ENCODE peak calls at places on chromosomes 11 and 22, in four cellular contexts. R is activated CD4-positive, alpha-beta T cell treated with anti-CD3 and anti-CD28 coated beads for 24 hours; H is CD4-positive, CD25-positive, alpha-beta regulatory T cell; M is heart left ventricle. G is an unnamed sample.

GRCh38 chr11:114197799-114198500 is 98.2 kb upstream of the NNMT start:
- DNase-seq in M (peak), R (no peak), H (no peak), G (no peak)

GRCh38 chr11:129386795-129387390 is 11.2 kb downstream of the BARX2 start:
- DNase-seq in R (no peak), M (no peak), H (no peak), G (no peak)

GRCh38 chr11:108551653-108552462 is 41.7 kb downstream of the EXPH5 start:
- DNase-seq in R (no peak), M (no peak), H (no peak), G (no peak)

GRCh38 chr11:78656984-78657383 is 82.3 kb upstream of the NARS2 start:
- DNase-seq in H (no peak), R (no peak), M (no peak), G (no peak)

GRCh38 chr11:134040386-134041297 is 28.2 kb upstream of the JAM3 start:
- DNase-seq in H (no peak), M (peak), R (no peak), G (no peak)

GRCh38 chr11:11141019-11141418 is 212.0 kb downstream of the CSNK2A3 start:
- DNase-seq in R (no peak), M (no peak), H (no peak), G (no peak)

GRCh38 chr11:76773921-76774361 is 9.2 kb upstream of the TSKU start:
- DNase-seq in R (no peak), M (peak), H (no peak), G (no peak)

GRCh38 chr22:19229600-19229999 is 51.1 kb upstream of the SLC25A1 start:
- DNase-seq in H (no peak), M (no peak), R (no peak), G (no peak)

GRCh38 chr11:117316197-117316961 is at the start of gene BACE1:
- DNase-seq in R (no peak), M (peak), H (peak), G (peak)

GRCh38 chr11:78825531-78825930 is 250.9 kb upstream of the NARS2 start:
- DNase-seq in R (no peak), H (no peak), M (no peak), G (no peak)

GRCh38 chr22:36954251-36955014 is 41.0 kb downstream of the CSF2RB start:
- DNase-seq in H (no peak), M (no peak), R (no peak), G (no peak)

GRCh38 chr11:64659417-64660144 is 63.4 kb downstream of the NRXN2 start:
- DNase-seq in M (no peak), H (no peak), R (no peak), G (no peak)

GRCh38 chr11:64379160-64379559 is 20.2 kb downstream of the RPS6KA4 start:
- DNase-seq in H (no peak), R (no peak), M (no peak), G (no peak)

GRCh38 chr11:68968306-68969255 is 12.2 kb downstream of the MRGPRD start:
- DNase-seq in M (no peak), R (no peak), H (no peak), G (no peak)

GRCh38 chr11:75100314-75100713 is 3.6 kb upstream of the OR2AT4 start:
- DNase-seq in M (no peak), R (peak), H (peak), G (peak)

GRCh38 chr11:93481696-93482095 is 61.5 kb downstream of the SMCO4 start:
- DNase-seq in M (no peak), H (no peak), R (no peak), G (no peak)

GRCh38 chr11:86949995-86950993 is 4.9 kb downstream of the FZD4 start:
- DNase-seq in H (no peak), R (no peak), M (no peak), G (no peak)

GRCh38 chr11:19316434-19316833 is 75.7 kb upstream of the E2F8 start:
- DNase-seq in R (no peak), M (peak), H (no peak), G (no peak)

GRCh38 chr11:100878474-100878873 is 191.4 kb downstream of the ARHGAP42 start:
- DNase-seq in M (no peak), R (no peak), H (no peak), G (no peak)

GRCh38 chr11:64809781-64810241 is 540 bp downstream of the MEN1 start:
- DNase-seq in M (no peak), H (no peak), R (no peak), G (peak)

GRCh38 chr11:103380031-103380430 is 270.8 kb downstream of the DYNC2H1 start:
- DNase-seq in M (no peak), H (no peak), R (no peak), G (no peak)

GRCh38 chr11:5252280-5253265 is 2.0 kb downstream of the HBG2 start:
- DNase-seq in M (no peak), H (no peak), R (no peak), G (no peak)

GRCh38 chr11:131248588-131248987 is 121.8 kb upstream of the NTM start:
- DNase-seq in R (no peak), H (no peak), M (no peak), G (no peak)

GRCh38 chr11:42498971-42499370 is 812.8 kb upstream of the API5 start:
- DNase-seq in H (no peak), R (no peak), M (no peak), G (no peak)

GRCh38 chr11:24560324-24560723 is 63.5 kb downstream of the LUZP2 start:
- DNase-seq in H (no peak), R (no peak), M (no peak), G (no peak)

GRCh38 chr22:27075891-27076290 is 418.5 kb downstream of the MIAT start:
- DNase-seq in H (no peak), R (no peak), M (no peak), G (no peak)

GRCh38 chr11:65586676-65587075 is 8.9 kb downstream of the KCNK7 start:
- DNase-seq in H (no peak), M (peak), R (no peak), G (no peak)

GRCh38 chr11:69938206-69938605 is 119.0 kb upstream of the FGF3 start:
- DNase-seq in R (no peak), H (no peak), M (no peak), G (no peak)

GRCh38 chr11:108713076-108713790 is 48.4 kb downstream of the DDX10 start:
- DNase-seq in M (no peak), H (no peak), R (no peak), G (no peak)

GRCh38 chr11:118010738-118011461 is 24.7 kb downstream of the IL10RA start:
- DNase-seq in R (no peak), M (peak), H (no peak), G (no peak)

GRCh38 chr22:37521236-37521739 is 2.1 kb upstream of the CARD10 start:
- DNase-seq in M (no peak), H (no peak), R (no peak), G (no peak)

GRCh38 chr11:44377121-44377520 is 67.2 kb upstream of the ALX4 start:
- DNase-seq in M (no peak), R (no peak), H (no peak), G (no peak)

GRCh38 chr22:21448627-21449416 is 18.4 kb upstream of the TMEM191C start:
- DNase-seq in M (no peak), H (no peak), R (no peak), G (no peak)

GRCh38 chr11:47271961-47272661 is 2.2 kb downstream of the MADD start:
- DNase-seq in M (peak), R (no peak), H (no peak), G (no peak)

GRCh38 chr22:36077261-36077660 is 48.6 kb upstream of the RBFOX2 start:
- DNase-seq in H (no peak), R (no peak), M (no peak), G (no peak)

GRCh38 chr11:103109818-103110388 is 677 bp downstream of the DYNC2H1 start:
- DNase-seq in R (no peak), M (no peak), H (no peak), G (no peak)

GRCh38 chr22:19067696-19068348 is 54.4 kb downstream of the DGCR2 start:
- DNase-seq in M (no peak), H (no peak), R (no peak), G (no peak)

G was measured in stimulated activated CD4-positive, alpha-beta T cell treated with anti-CD3 and anti-CD28 coated beads, Interleukin-4, amount 100 ng/mL, for 48 hours.